ENCODE peak calls at places on chromosomes 4 and X, in ten cellular contexts. S is sigmoid colon, W is breast epithelium, I is upper lobe of right lung, D is thyroid gland, L is tibial artery, N is lower lobe of right lung, Y is right atrium auricular region, O is cardiac muscle cell, J is HCT116. U is an unnamed sample.

GRCh38 chr4:103075894-103076776 is at the start of gene SLC9B2:
- DNase-seq in I (peak; percentile 81), J (peak; percentile 38), L (peak; percentile 79), S (peak; percentile 86), Y (peak; percentile 70), D (peak; percentile 53), W (peak; percentile 20), N (peak; percentile 73), O (peak; percentile 78), U (no peak)

GRCh38 chr4:141702472-141703182 is 66.2 kb downstream of the IL15 start:
- DNase-seq in W (no peak), D (peak; percentile 69), O (peak; percentile 61), J (peak; percentile 3), I (no peak), S (no peak), Y (no peak), L (no peak), N (no peak), U (no peak)

GRCh38 chrX:128216364-128216763 is 164.2 kb upstream of the ACTRT1 start:
- DNase-seq in J (no peak), W (no peak), N (no peak), D (no peak), Y (no peak), S (no peak), O (no peak), I (no peak), L (no peak), U (no peak)

GRCh38 chr4:112942077-112942476 is 107.4 kb upstream of the ANK2 start:
- DNase-seq in O (no peak), I (no peak), S (no peak), D (no peak), N (no peak), Y (no peak), W (no peak), L (no peak), J (no peak), U (no peak)

GRCh38 chr4:92387459-92388069 is 83.8 kb downstream of the GRID2 start:
- DNase-seq in J (peak; percentile 68), Y (no peak), O (peak; percentile 74), N (no peak), S (no peak), W (no peak), D (peak; percentile 1), I (no peak), L (no peak), U (no peak)

GRCh38 chr4:72604324-72604723 is 35.3 kb upstream of the ADAMTS3 start:
- DNase-seq in S (no peak), Y (no peak), N (no peak), J (no peak), L (no peak), I (no peak), O (peak; percentile 62), D (no peak), W (peak; percentile 23), U (no peak)

GRCh38 chr4:13985824-13986223 is 358.3 kb upstream of the BOD1L1 start:
- DNase-seq in L (no peak), N (no peak), Y (no peak), J (no peak), I (no peak), O (peak; percentile 46), D (no peak), S (no peak), W (no peak), U (no peak)

GRCh38 chr4:87555751-87556619 is 26.8 kb upstream of the SPARCL1 start:
- DNase-seq in W (no peak), N (no peak), D (no peak), S (no peak), J (no peak), L (peak; percentile 67), Y (no peak), O (peak; percentile 76), I (no peak), U (peak; percentile 27)

GRCh38 chrX:139204903-139205667 is 325.5 kb upstream of the F9 start:
- DNase-seq in O (no peak), S (peak; percentile 70), W (peak; percentile 50), D (peak; percentile 47), N (peak; percentile 46), J (no peak), Y (no peak), L (no peak), I (peak; percentile 45), U (no peak)

GRCh38 chr4:81454498-81454897 is 17.2 kb downstream of the RASGEF1B start:
- DNase-seq in I (no peak), J (no peak), N (no peak), O (no peak), D (no peak), S (no peak), W (no peak), Y (no peak), L (no peak), U (no peak)

GRCh38 chr4:1539132-1539755 is 133.0 kb upstream of the NKX1-1 start:
- DNase-seq in L (no peak), J (no peak), W (no peak), S (no peak), N (peak; percentile 30), Y (no peak), D (no peak), O (no peak), I (no peak), U (no peak)

GRCh38 chr4:76968937-76969336 is 19.4 kb downstream of the SEPTIN11 start:
- DNase-seq in D (no peak), S (no peak), O (no peak), N (no peak), Y (no peak), L (no peak), J (no peak), W (no peak), I (no peak), U (no peak)

DNA sequence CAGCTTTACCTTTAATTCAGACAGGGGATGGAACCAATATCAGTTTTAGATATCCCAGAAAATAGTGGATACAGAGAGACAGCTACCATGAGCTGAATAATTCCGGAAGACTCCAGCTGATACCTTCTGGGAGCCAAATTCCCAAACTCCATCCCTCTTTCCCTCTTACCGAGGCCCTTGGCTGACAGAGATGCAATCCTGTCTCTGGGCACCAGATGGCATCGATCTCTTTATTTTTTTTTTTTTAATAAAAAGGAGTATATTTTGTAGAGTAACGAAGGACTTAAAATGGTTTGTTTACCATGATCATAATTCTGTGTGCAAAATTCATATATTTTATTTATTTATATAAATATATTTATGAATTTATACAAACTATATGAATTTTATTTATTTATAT is 31.0 kb downstream of the RAB40A start:
- DNase-seq in W (no peak), Y (no peak), J (peak; percentile 6), N (no peak), O (peak; percentile 39), I (no peak), S (no peak), L (no peak), D (no peak), U (no peak)
- TF ChIP-seq CTCF in W (peak; percentile 8), Y (peak; percentile 45), J (peak; percentile 19), N (peak; percentile 18), O (peak; percentile 42), I (peak; percentile 37), S (no peak), L (no peak), D (no peak), U (peak; percentile 11)

DNA sequence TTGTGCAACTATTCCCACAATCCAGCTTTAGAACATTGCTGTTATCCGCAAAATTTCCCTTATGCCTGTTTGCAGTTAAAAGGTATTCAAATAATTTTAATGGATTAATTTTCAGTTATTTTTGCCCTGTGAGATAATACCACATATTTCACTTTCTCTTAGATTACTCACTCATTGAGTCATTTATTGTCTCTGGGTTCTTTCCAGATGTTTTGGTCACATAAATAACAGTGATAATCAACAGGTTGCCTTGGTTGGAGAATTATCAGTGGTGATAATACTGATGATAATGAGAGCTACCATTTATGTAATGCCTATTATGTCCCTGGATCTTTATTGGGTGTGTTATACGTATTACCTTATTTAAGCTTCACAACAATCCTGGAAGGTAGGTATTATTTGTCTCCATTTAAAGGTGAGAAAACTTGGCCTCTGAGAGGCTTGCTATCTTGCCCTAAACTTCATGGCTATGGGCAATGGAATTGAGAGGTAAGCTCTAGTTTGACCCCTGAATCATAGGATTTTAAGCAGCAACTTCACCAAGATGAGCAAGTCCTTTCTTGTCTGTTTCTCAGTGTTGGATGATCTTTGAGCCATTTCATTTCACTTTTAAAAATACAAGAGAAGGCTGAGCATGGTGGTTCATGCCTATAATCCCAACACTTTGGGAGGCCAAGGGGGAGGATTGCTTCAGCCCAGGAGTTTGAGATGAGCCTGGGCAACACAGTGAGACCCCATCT is 87.4 kb downstream of the KIT start:
- DNase-seq in O (no peak), Y (no peak), D (no peak), W (no peak), S (no peak), L (no peak), I (no peak), J (no peak), N (no peak), U (no peak)
- H3K9me3 ChIP-seq in O (no peaks in the 10 kb centered on the region), Y (no peaks in the 10 kb centered on the region), D (no peaks in the 10 kb centered on the region), W (no peaks in the 10 kb centered on the region), S (no peaks in the 10 kb centered on the region), L (no peaks in the 10 kb centered on the region), I (no peaks in the 10 kb centered on the region), J (no peaks in the 10 kb centered on the region), N (no peaks in the 10 kb centered on the region), U (no peaks in the 10 kb centered on the region)

DNA sequence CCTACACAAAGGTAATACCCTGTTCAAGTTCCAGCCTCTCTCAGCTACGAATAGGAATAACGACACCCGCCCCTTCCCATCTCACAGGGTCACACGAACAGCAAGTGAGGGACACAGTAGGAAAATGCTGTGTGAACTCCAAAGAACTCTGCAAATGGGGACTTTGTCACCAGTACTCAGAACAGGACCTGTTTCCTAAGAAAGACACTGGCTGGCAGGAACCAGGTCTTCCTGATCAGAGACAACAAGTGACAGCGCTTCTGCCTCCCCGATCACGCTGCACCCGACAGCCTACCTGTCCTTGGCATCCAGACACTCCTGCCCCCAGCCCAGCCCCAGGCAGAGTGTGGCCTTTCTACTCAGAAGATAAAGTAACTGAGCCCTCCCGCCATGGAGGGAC is 14.2 kb downstream of the DCTD start:
- DNase-seq in L (no peak), W (no peak), O (no peak), I (no peak), Y (no peak), J (no peak), S (no peak), N (no peak), D (no peak), U (no peak)
- H3K4me1 ChIP-seq in L (no peaks in the 10 kb centered on the region), W (no peaks in the 10 kb centered on the region), O (no peaks in the 10 kb centered on the region), I (no peaks in the 10 kb centered on the region), Y (no peaks in the 10 kb centered on the region), J (no peaks in the 10 kb centered on the region), S (no peaks in the 10 kb centered on the region), N (no peaks in the 10 kb centered on the region), D (peaks cover 15% of the 10 kb centered on the region), U (no peaks in the 10 kb centered on the region)

GRCh38 chrX:2819345-2820130 is 9.2 kb upstream of the GYG2 start:
- DNase-seq in L (no peak), O (peak; percentile 44), I (no peak), S (no peak), Y (no peak), W (no peak), J (no peak), N (no peak), D (no peak), U (no peak)

GRCh38 chrX:2811271-2811670 is 17.5 kb upstream of the GYG2 start:
- DNase-seq in S (no peak), L (no peak), W (no peak), O (no peak), D (no peak), Y (no peak), N (no peak), J (no peak), I (no peak), U (peak; percentile 13)

GRCh38 chrX:2820131-2820771 is 8.5 kb upstream of the GYG2 start:
- DNase-seq in Y (no peak), O (no peak), J (no peak), L (no peak), W (no peak), I (no peak), S (no peak), D (no peak), N (no peak), U (no peak)

GRCh38 chrX:2817036-2817435 is 11.7 kb upstream of the GYG2 start:
- DNase-seq in J (no peak), S (no peak), Y (no peak), I (no peak), L (no peak), N (no peak), D (no peak), O (no peak), W (no peak), U (no peak)
- TF ChIP-seq CTCF in J (no peak), S (no peak), Y (no peak), I (no peak), L (no peak), N (no peak), D (no peak), O (no peak), W (no peak), U (no peak)

U was measured in ascending aorta.